ENCODE peak calls at places on chromosomes 16 and 17, in six cellular contexts. T is pancreas; J is activated T-cell treated with anti-CD3 and anti-CD28 coated beads, Interleukin-2, amount 50 U/mL, for 24 hours; Y is CD8-positive, alpha-beta memory T cell; H is lung; Q is stromal cell of bone marrow. V is an unnamed sample.

GRCh38 chr16:71870818-71871217 is 13.2 kb downstream of the ZNF821 start:
- DNase-seq in T (no peak), J (no peak), Y (no peak), H (no peak), Q (no peak), V (no peak)

GRCh38 chr17:5419959-5420653 is at the start of gene RPAIN:
- DNase-seq in T (peak; percentile 93), J (peak; percentile 95), Y (no peak), H (peak; percentile 86), Q (peak; percentile 63), V (peak; percentile 91)

GRCh38 chr17:58352843-58353719 is 1.1 kb upstream of the SUPT4H1 start:
- DNase-seq in T (no peak), J (peak; percentile 58), Y (peak; percentile 33), H (no peak), Q (peak; percentile 18), V (peak; percentile 44)

GRCh38 chr17:29663155-29663554 is 40.4 kb upstream of the CORO6 start:
- DNase-seq in T (no peak), J (no peak), Y (no peak), H (no peak), Q (no peak), V (no peak)

GRCh38 chr16:57530531-57531252 is 5.7 kb downstream of the CCDC102A start:
- DNase-seq in T (no peak), J (peak; percentile 37), Y (peak; percentile 17), H (no peak), Q (no peak), V (no peak)

GRCh38 chr17:76272541-76273434 is 7.6 kb downstream of the UBALD2 start:
- DNase-seq in T (peak; percentile 76), J (no peak), Y (peak; percentile 55), H (no peak), Q (no peak), V (no peak)

GRCh38 chr16:64426131-64426666 is 695.7 kb downstream of the CDH11 start:
- DNase-seq in T (no peak), J (no peak), Y (no peak), H (no peak), Q (no peak), V (no peak)

GRCh38 chr17:78979780-78980623 is at the start of gene LGALS3BP:
- DNase-seq in T (peak; percentile 86), J (peak; percentile 62), Y (peak; percentile 52), H (peak; percentile 79), Q (peak; percentile 62), V (peak; percentile 53)

GRCh38 chr17:6423931-6424330 is 11.0 kb downstream of the AIPL1 start:
- DNase-seq in T (no peak), J (no peak), Y (no peak), H (no peak), Q (no peak), V (no peak)

GRCh38 chr16:89467382-89467781 is 23.0 kb downstream of the ANKRD11 start:
- DNase-seq in T (no peak), J (no peak), Y (no peak), H (no peak), Q (no peak), V (no peak)

GRCh38 chr17:71760062-71760720 is 360.6 kb upstream of the SOX9 start:
- DNase-seq in T (no peak), J (no peak), Y (no peak), H (no peak), Q (no peak), V (no peak)

GRCh38 chr17:47686276-47686635 is 7.7 kb upstream of the TBKBP1 start:
- DNase-seq in T (no peak), J (no peak), Y (no peak), H (no peak), Q (no peak), V (no peak)

GRCh38 chr17:2724783-2725164 is 13.2 kb upstream of the CLUH start:
- DNase-seq in T (peak; percentile 77), J (peak; percentile 69), Y (peak; percentile 15), H (no peak), Q (no peak), V (no peak)

GRCh38 chr17:34852614-34853013 is 108.6 kb downstream of the CCT6B start:
- DNase-seq in T (no peak), J (no peak), Y (no peak), H (no peak), Q (no peak), V (no peak)

GRCh38 chr17:27494192-27495091 is 38.2 kb downstream of the KSR1 start:
- DNase-seq in T (peak; percentile 91), J (no peak), Y (no peak), H (peak; percentile 83), Q (peak; percentile 55), V (peak; percentile 93)

GRCh38 chr17:32445976-32446375 is 1.7 kb downstream of the PSMD11 start:
- DNase-seq in T (no peak), J (no peak), Y (no peak), H (no peak), Q (peak; percentile 32), V (no peak)

GRCh38 chr16:15961060-15961511 is 11.7 kb downstream of the ABCC1 start:
- DNase-seq in T (no peak), J (peak; percentile 66), Y (peak; percentile 90), H (no peak), Q (no peak), V (no peak)

GRCh38 chr16:58040945-58041627 is 15.5 kb downstream of the MMP15 start:
- DNase-seq in T (peak; percentile 65), J (no peak), Y (no peak), H (no peak), Q (no peak), V (no peak)

GRCh38 chr16:868846-869822 is 68.6 kb upstream of the GNG13 start:
- DNase-seq in T (peak; percentile 59), J (no peak), Y (no peak), H (no peak), Q (no peak), V (no peak)

GRCh38 chr16:65876200-65876498 is 490.3 kb upstream of the CDH5 start:
- DNase-seq in T (no peak), J (no peak), Y (no peak), H (no peak), Q (peak; percentile 47), V (no peak)

GRCh38 chr17:32927724-32928526 is at the start of gene TMEM98:
- DNase-seq in T (peak; percentile 62), J (peak; percentile 35), Y (no peak), H (no peak), Q (no peak), V (no peak)

GRCh38 chr17:63610854-63611253 is 10.2 kb downstream of the TACO1 start:
- DNase-seq in T (no peak), J (no peak), Y (no peak), H (no peak), Q (no peak), V (no peak)

GRCh38 chr16:10922328-10923145 is 19.7 kb downstream of the DEXI start:
- DNase-seq in T (no peak), J (no peak), Y (no peak), H (peak; percentile 60), Q (no peak), V (no peak)

GRCh38 chr17:72832306-72832705 is 260.2 kb downstream of the SLC39A11 start:
- DNase-seq in T (no peak), J (no peak), Y (no peak), H (no peak), Q (no peak), V (no peak)

GRCh38 chr17:60630352-60630751 is 30.4 kb downstream of the PPM1D start:
- DNase-seq in T (no peak), J (no peak), Y (no peak), H (no peak), Q (peak; percentile 18), V (peak; percentile 17)

GRCh38 chr17:78412403-78412802 is 34.0 kb downstream of the PGS1 start:
- DNase-seq in T (no peak), J (peak; percentile 56), Y (no peak), H (no peak), Q (no peak), V (no peak)

GRCh38 chr17:50203589-50204345 is 2.3 kb upstream of the COL1A1 start:
- DNase-seq in T (no peak), J (no peak), Y (no peak), H (no peak), Q (peak; percentile 83), V (no peak)

GRCh38 chr17:27540300-27541105 is 84.3 kb downstream of the KSR1 start:
- DNase-seq in T (peak; percentile 95), J (no peak), Y (no peak), H (peak; percentile 93), Q (peak; percentile 90), V (peak; percentile 72)

GRCh38 chr17:47203984-47204721 is 5.0 kb upstream of the MYL4 start:
- DNase-seq in T (no peak), J (peak; percentile 53), Y (peak; percentile 51), H (no peak), Q (no peak), V (no peak)

GRCh38 chr17:58325976-58326468 is 2.6 kb downstream of the TSPOAP1 start:
- DNase-seq in T (peak; percentile 42), J (no peak), Y (no peak), H (no peak), Q (no peak), V (no peak)

GRCh38 chr17:80892900-80893603 is 98.6 kb upstream of the CHMP6 start:
- DNase-seq in T (peak; percentile 40), J (peak; percentile 66), Y (no peak), H (no peak), Q (peak; percentile 26), V (no peak)

GRCh38 chr17:77476006-77476405 is 335.2 kb downstream of the SEC14L1 start:
- DNase-seq in T (peak; percentile 69), J (no peak), Y (no peak), H (no peak), Q (no peak), V (no peak)

GRCh38 chr16:16124438-16124837 is 98.9 kb downstream of the ABCC6 start:
- DNase-seq in T (no peak), J (no peak), Y (no peak), H (no peak), Q (no peak), V (no peak)

GRCh38 chr16:2790631-2791030 is 3.3 kb upstream of the PRSS33 start:
- DNase-seq in T (peak; percentile 20), J (no peak), Y (no peak), H (no peak), Q (no peak), V (no peak)

GRCh38 chr17:19242323-19242722 is 5.2 kb downstream of the EPN2 start:
- DNase-seq in T (no peak), J (no peak), Y (no peak), H (no peak), Q (no peak), V (no peak)

V was measured in prostate gland.